ENCODE peak calls at places on chromosome X, in six cellular contexts. A is ovary, C is K562, U is transverse colon, S is A549, Z is lower leg skin. J is an unnamed sample.

GRCh38 chrX:154809939-154810665 is 4.8 kb upstream of the MPP1 start:
- DNase-seq in U (no peak), C (no peak), S (no peak), Z (no peak), A (no peak), J (no peak)

GRCh38 chrX:82658492-82658891 is 849.6 kb upstream of the POU3F4 start:
- DNase-seq in U (no peak), S (no peak), C (no peak), A (no peak), Z (no peak), J (no peak)

GRCh38 chrX:139881572-139881971 is 51.3 kb downstream of the ATP11C start:
- DNase-seq in A (no peak), Z (no peak), U (no peak), S (no peak), C (no peak), J (no peak)

GRCh38 chrX:12292996-12293765 is 154.9 kb downstream of the FRMPD4 start:
- DNase-seq in S (no peak), Z (no peak), C (no peak), A (no peak), U (no peak), J (no peak)

GRCh38 chrX:25020391-25021131 is 4.8 kb upstream of the ARX start:
- DNase-seq in Z (no peak), A (peak), S (peak), C (peak), U (no peak), J (peak)

GRCh38 chrX:21975827-21976226 is 35.3 kb downstream of the SMS start:
- DNase-seq in U (no peak), Z (no peak), A (no peak), C (no peak), S (no peak), J (no peak)

GRCh38 chrX:107714196-107714811 is 61.3 kb downstream of the TSC22D3 start:
- DNase-seq in U (peak), S (no peak), Z (no peak), C (no peak), A (no peak), J (no peak)

GRCh38 chrX:145792281-145792680 is 25.3 kb upstream of the SLITRK2 start:
- DNase-seq in U (no peak), Z (no peak), A (no peak), C (no peak), S (no peak), J (no peak)

GRCh38 chrX:10938371-10938982 is 172.7 kb upstream of the HCCS start:
- DNase-seq in A (no peak), U (no peak), C (no peak), Z (no peak), S (no peak), J (no peak)

GRCh38 chrX:480861-481417 is 94.2 kb upstream of the PPP2R3B start:
- DNase-seq in S (no peak), Z (no peak), U (no peak), C (no peak), A (no peak), J (no peak)

GRCh38 chrX:40176256-40176978 is 78.7 kb upstream of the BCOR start:
- DNase-seq in U (peak), C (peak), S (peak), Z (no peak), A (peak), J (no peak)

GRCh38 chrX:40179333-40179732 is 81.6 kb upstream of the BCOR start:
- DNase-seq in Z (no peak), U (no peak), C (no peak), S (no peak), A (no peak), J (no peak)

GRCh38 chrX:40176979-40177430 is 79.2 kb upstream of the BCOR start:
- DNase-seq in S (no peak), A (peak), Z (no peak), U (no peak), C (no peak), J (no peak)

GRCh38 chrX:40177942-40178715 is 80.4 kb upstream of the BCOR start:
- DNase-seq in A (peak), S (no peak), Z (no peak), C (no peak), U (no peak), J (no peak)

DNA sequence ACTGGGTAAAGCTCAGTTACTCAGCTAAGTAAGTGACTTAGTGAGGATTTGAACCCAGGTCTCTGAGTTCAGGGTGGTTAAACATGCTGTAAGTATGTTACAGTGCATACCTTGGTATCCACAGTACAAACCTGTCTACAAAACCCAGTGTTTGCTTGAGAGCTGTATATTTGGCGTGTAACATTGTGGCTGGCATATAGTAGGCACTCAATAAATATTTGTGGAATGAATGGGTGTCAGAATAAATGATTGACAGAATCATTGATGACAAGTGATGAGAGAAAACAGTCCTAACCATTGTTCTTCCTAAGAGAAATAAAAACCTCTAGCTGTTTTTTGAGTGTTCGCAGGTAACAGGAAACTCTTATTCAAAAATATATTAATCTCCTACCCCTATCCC is 79.7 kb upstream of the BCOR start:
- DNase-seq in U (no peak), S (no peak), Z (no peak), C (no peak), A (no peak), J (no peak)
- TF ChIP-seq POLR2A in U (no peak), S (no peak), Z (no peak), C (no peak), A (no peak), J (no peak)

DNA sequence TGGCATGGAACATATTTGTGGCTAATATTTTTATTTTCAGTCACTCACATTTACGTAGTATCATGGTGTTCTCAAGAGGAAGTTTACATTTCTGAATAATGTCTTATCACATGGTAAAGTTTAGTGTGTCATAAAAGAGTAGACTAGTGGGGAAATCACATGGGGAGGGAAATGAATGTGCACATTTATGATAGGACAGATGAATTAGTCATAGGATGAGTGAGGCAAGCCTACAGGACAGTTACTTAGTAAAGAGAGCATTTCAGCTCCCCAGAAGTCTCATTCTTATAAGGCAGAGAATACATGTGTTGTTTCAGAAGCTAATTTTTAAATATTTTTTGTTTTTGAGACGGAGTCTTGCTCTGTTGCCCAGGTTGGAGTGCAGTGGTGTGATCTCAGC is 6.2 kb downstream of the GK start:
- DNase-seq in Z (no peak), A (no peak), C (peak), U (no peak), S (peak), J (peak)
- TF ChIP-seq POLR2A in Z (no peak), A (no peak), C (no peak), U (no peak), S (no peak), J (no peak)

GRCh38 chrX:132948648-132949260 is 9.7 kb downstream of the HS6ST2 start:
- DNase-seq in S (no peak), U (no peak), C (peak), Z (no peak), A (no peak), J (no peak)
- TF ChIP-seq POLR2A in S (no peak), U (no peak), C (no peak), Z (no peak), A (no peak), J (no peak)

DNA sequence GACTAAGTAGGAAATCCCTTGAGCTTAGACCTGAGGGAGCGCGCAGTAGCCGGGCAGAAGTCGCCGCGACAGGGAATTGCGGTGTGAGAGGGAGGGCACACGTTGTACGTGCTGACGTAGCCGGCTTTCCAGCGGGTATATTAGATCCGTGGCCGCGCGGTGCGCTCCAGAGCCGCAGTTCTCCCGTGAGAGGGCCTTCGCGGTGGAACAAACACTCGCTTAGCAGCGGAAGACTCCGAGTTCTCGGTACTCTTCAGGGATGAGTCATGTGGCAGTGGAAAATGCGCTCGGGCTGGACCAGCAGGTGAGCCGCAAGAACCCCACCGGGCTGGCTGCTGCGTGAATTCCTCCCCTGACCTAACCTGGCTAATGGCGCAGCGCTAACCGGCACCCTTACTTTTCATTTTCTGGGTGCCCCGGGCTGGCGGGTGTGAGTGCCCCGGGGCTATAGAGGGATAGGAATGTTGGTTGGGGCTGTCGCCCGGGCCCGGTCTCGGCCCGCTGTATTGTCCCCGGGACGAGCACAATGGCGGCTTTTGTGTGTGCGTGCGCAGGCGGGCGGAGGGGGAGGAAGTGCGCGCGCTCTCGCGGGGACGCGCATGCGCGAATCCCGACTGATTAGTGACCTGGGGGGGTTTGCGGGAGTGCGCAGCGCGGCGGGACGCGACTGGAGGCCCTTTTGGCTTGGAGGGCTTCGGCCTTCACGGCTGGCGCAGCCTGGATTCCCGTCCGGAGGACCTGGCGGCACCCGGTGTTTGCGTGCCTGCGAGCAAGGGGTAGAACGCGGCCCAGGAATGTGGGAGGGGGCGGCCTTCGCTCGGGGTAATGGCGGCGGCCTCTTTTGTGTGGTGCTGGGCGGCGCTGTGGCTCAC is at the start of gene DDX3X:
- DNase-seq in S (peak), U (peak), C (peak), A (peak), Z (peak), J (no peak)
- TF ChIP-seq POLR2A in S (peak), U (peak), C (peak), A (peak), Z (no peak), J (peak)

GRCh38 chrX:2343413-2343812 is 157.4 kb downstream of the DHRSX start:
- DNase-seq in S (no peak), U (no peak), C (peak), A (no peak), Z (no peak), J (no peak)
- TF ChIP-seq POLR2A in S (no peak), U (no peak), C (no peak), A (no peak), Z (no peak), J (no peak)

J was measured in H54.